ENCODE peak calls at places on chromosomes 6 and 20, in five cellular contexts. Y, I, F, J and E are unnamed samples.

GRCh38 chr6:106520711-106521367 is 108.5 kb downstream of the RTN4IP1 start:
- DNase-seq in J (no peak), F (peak), I (no peak), Y (no peak), E (no peak)

GRCh38 chr6:21900730-21901129 is 307.2 kb downstream of the SOX4 start:
- DNase-seq in F (no peak), J (no peak), I (no peak), Y (no peak), E (no peak)

GRCh38 chr6:37049990-37050853 is 44.8 kb downstream of the FGD2 start:
- DNase-seq in F (peak), Y (no peak), J (no peak), I (no peak), E (peak)

GRCh38 chr20:5178046-5178445 is 51.2 kb downstream of the CDS2 start:
- DNase-seq in Y (no peak), J (no peak), F (no peak), I (no peak), E (no peak)

GRCh38 chr20:60210779-60211617 is 252.8 kb downstream of the CDH26 start:
- DNase-seq in F (peak), Y (peak), J (peak), I (peak), E (peak)

GRCh38 chr6:105608711-105609374 is 206.0 kb upstream of the PREP start:
- DNase-seq in Y (no peak), F (no peak), I (no peak), J (no peak), E (peak)

GRCh38 chr20:46307139-46307998 is 929 bp downstream of the CDH22 start:
- DNase-seq in F (peak), J (no peak), I (peak), Y (no peak), E (peak)

GRCh38 chr20:64155258-64156135 is 8.8 kb upstream of the MYT1 start:
- DNase-seq in Y (no peak), J (no peak), I (no peak), F (no peak), E (peak)

GRCh38 chr6:73513496-73513854 is 7.4 kb downstream of the EEF1A1 start:
- DNase-seq in F (no peak), I (no peak), J (no peak), Y (no peak), E (no peak)

GRCh38 chr6:107115695-107116327 is 496 bp upstream of the BEND3 start:
- DNase-seq in Y (no peak), I (peak), J (no peak), F (peak), E (peak)

GRCh38 chr6:160730911-160731310 is 28.9 kb downstream of the PLG start:
- DNase-seq in F (no peak), J (no peak), Y (no peak), I (peak), E (no peak)

GRCh38 chr6:164887660-164888059 is 421.7 kb downstream of the C6orf118 start:
- DNase-seq in F (no peak), J (no peak), Y (no peak), I (no peak), E (no peak)

GRCh38 chr6:337782-338464 is 45.6 kb downstream of the DUSP22 start:
- DNase-seq in J (no peak), I (no peak), F (no peak), Y (no peak), E (no peak)

GRCh38 chr6:5541025-5541424 is 279.7 kb downstream of the FARS2 start:
- DNase-seq in J (no peak), F (no peak), Y (no peak), I (no peak), E (no peak)

GRCh38 chr6:41531591-41532582 is 14.3 kb upstream of the FOXP4 start:
- DNase-seq in Y (no peak), J (no peak), I (no peak), F (no peak), E (peak)

GRCh38 chr20:52996726-52997125 is 24.6 kb downstream of the TSHZ2 start:
- DNase-seq in F (no peak), J (no peak), Y (no peak), I (peak), E (no peak)

GRCh38 chr20:10639762-10640556 is 33.8 kb downstream of the JAG1 start:
- DNase-seq in Y (no peak), J (no peak), F (no peak), I (peak), E (peak)

GRCh38 chr20:39462436-39462835 is 500.3 kb downstream of the DHX35 start:
- DNase-seq in I (no peak), Y (no peak), F (no peak), J (no peak), E (no peak)

GRCh38 chr20:2602746-2603145 is 49.7 kb upstream of the NOP56 start:
- DNase-seq in I (no peak), F (no peak), Y (no peak), J (no peak), E (no peak)

GRCh38 chr20:32472581-32473207 is 112.4 kb downstream of the NOL4L start:
- DNase-seq in Y (no peak), I (no peak), F (no peak), J (no peak), E (no peak)

GRCh38 chr20:25336561-25337422 is 53.8 kb downstream of the ABHD12 start:
- DNase-seq in I (peak), J (no peak), Y (no peak), F (no peak), E (no peak)

GRCh38 chr6:147507162-147508072 is 1.1 kb upstream of the SAMD5 start:
- DNase-seq in I (peak), F (no peak), Y (no peak), J (no peak), E (no peak)

GRCh38 chr6:160667854-160668481 is 3.9 kb upstream of the LPA start:
- DNase-seq in J (no peak), Y (peak), I (peak), F (no peak), E (no peak)

GRCh38 chr20:13868331-13868730 is 83.5 kb downstream of the NDUFAF5 start:
- DNase-seq in Y (no peak), J (no peak), I (no peak), F (no peak), E (no peak)

GRCh38 chr6:9789201-9789600 is 625.7 kb downstream of the TFAP2A start:
- DNase-seq in Y (no peak), I (no peak), F (no peak), J (no peak), E (no peak)
- H3K27ac ChIP-seq in Y (no peak), I (no peak), F (no peak), J (no peak), E (no peak)

GRCh38 chr6:31548423-31548873 is 1.0 kb downstream of the NFKBIL1 start:
- DNase-seq in I (no peak), Y (no peak), F (no peak), J (no peak), E (no peak)

GRCh38 chr6:31546339-31546961 is at the start of gene ATP6V1G2:
- DNase-seq in F (peak), Y (peak), I (peak), J (peak), E (peak)

GRCh38 chr6:31545291-31545690 is 1.1 kb downstream of the ATP6V1G2 start:
- DNase-seq in I (no peak), Y (no peak), J (no peak), F (no peak), E (no peak)

GRCh38 chr6:31547727-31548422 is 467 bp downstream of the NFKBIL1 start:
- DNase-seq in Y (no peak), F (no peak), J (no peak), I (no peak), E (peak)

DNA sequence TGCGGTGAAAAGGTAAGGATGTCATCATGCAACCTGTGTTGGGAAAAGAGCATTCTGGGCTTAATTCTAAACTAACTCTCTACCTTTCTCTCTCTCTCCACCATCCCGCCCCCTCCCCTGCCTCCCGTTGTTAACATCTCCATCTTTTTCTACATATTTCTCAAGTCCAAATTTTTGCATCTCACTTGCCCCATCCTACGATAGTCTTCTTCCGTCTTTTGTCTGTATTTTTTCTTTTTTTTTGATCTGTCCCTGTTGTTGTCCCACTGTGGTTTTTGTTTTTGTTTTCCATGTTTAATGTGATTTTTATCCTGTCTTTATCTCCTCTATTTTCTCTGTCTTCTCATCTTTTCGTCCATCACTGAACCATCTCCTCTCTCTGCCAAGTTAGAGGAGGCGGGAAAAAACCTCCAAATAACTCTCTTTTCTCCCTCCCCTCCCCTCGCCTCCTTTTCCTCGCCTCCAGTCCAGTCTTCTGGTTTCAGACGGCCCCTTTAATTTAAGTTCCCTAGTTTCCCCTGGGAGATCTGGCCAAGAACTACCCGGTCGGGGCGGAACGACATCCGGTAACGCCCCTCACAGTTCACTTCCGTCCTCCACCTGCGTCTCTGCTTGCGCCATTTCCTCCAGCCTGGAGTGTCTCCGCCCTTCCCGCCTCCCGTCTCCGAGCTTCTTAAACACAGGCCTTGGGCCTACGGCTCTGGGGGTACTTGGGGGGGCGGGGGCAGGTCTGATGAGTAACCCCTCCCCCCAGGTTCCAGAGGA is at the start of gene NFKBIL1:
- DNase-seq in Y (peak), F (peak), J (peak), I (peak), E (peak)
- TF ChIP-seq CTCF in Y (no peak), F (peak), J (no peak), I (no peak), E (peak)

DNA sequence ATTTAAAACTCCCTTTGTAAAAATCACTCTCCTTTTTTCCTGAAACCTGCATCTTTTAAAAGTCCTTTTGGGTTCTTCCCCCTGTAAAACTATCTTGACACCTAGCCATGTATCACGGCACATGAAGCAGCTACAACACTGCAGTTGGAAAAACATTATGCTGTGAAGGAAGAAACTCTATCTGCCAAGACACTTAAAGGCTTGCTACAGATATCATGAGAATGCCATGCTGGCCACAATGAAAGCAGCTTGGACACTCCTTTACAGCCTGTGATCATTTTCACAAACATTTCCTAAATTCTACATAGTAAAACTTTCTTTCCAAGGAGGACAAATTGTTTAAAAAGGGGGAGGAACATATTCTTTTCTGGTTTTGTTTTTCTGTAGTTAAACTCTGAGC is 31.8 kb downstream of the CNKSR3 start:
- DNase-seq in J (no peak), I (no peak), Y (no peak), F (no peak), E (no peak)
- H3K27ac ChIP-seq in J (peak), I (no peak), Y (no peak), F (no peak), E (peak)

DNA sequence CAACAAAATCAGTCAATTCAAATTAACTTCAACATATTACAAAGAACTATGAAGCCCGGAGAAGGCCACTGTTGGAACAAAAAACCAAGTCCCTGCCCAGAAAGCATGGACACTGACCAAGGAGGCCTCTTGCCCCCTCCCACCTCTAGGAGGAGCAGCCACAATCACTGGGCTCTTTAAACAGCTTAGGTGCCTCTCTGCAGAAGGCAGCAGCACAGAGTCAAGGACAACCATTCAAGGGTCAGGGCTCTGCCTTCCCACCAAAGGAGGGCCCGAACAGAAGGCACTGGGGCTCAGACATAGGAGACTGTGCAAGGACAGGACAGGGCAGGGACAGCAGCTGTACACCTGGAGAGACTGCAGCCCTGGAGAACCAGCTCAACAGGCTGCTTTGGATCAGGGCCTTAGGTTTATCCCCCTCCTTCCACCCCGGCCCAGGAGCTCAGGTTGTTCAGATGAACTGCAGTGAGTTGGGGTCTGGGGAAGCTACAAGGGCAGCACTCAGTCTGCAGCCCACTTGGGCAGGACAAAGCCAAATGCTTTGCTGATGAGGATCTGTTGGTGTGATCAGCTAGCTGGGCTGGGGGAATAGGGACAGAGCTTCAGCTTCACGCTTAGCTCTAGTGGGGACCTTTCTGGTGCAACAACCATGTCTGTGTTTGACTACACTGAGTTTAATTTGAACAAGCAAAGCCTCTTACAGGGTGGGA is 17.8 kb downstream of the TOMM34 start:
- DNase-seq in F (no peak), J (no peak), Y (no peak), I (peak), E (no peak)
- TF ChIP-seq CTCF in F (no peak), J (no peak), Y (peak), I (peak), E (no peak)

GRCh38 chr20:49969234-49969633 is 13.5 kb upstream of the SNAI1 start:
- DNase-seq in J (no peak), I (no peak), F (no peak), Y (no peak), E (no peak)

GRCh38 chr20:49961413-49961812 is 21.4 kb upstream of the SNAI1 start:
- DNase-seq in F (no peak), I (no peak), J (no peak), Y (no peak), E (no peak)

GRCh38 chr20:49965781-49966304 is 16.9 kb upstream of the SNAI1 start:
- DNase-seq in F (no peak), J (no peak), I (no peak), Y (no peak), E (no peak)

GRCh38 chr20:49969946-49970345 is 12.8 kb upstream of the SNAI1 start:
- DNase-seq in I (no peak), J (no peak), F (no peak), Y (no peak), E (no peak)

DNA sequence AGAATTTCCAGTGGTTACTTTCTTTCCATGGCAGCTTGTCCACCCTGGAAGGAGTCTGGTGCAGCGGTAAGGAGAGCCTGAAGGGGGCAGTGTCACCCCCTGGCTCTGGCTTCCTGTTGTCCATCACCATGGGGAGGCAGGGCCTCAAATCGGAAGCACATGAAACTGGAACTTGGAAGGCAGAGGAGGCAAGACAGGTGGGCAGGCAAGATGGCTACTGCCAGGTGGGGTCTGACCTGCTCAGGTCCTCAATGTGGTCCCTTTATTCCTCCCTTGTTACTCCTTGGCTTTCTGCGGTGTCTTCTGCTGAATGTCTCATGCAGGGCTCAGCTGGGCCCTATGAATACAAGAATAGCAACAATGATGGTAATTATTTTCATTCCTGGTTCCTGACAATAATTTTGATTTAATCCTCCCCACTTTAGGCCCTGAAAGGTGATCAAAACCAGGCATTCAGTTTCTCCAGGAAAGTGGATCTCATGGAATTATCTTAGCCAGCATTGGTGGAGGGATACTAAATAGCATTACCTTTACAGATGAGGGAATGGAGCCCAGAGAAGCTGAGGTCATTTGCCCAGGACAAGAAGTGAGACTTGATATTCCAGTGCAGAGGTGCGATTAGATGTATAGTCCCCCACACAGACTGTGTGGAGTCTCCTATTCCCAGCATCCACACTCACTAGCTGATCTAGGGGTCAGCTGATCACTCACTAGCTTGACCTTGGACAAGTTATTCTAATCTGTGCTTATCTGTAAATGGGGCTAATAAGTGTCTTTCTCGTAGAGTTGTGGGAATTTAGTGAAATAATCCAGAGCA is 17.6 kb upstream of the SNAI1 start:
- DNase-seq in J (no peak), Y (peak), I (peak), F (no peak), E (no peak)
- H3K27ac ChIP-seq in J (no peak), Y (no peak), I (no peak), F (no peak), E (no peak)

DNA sequence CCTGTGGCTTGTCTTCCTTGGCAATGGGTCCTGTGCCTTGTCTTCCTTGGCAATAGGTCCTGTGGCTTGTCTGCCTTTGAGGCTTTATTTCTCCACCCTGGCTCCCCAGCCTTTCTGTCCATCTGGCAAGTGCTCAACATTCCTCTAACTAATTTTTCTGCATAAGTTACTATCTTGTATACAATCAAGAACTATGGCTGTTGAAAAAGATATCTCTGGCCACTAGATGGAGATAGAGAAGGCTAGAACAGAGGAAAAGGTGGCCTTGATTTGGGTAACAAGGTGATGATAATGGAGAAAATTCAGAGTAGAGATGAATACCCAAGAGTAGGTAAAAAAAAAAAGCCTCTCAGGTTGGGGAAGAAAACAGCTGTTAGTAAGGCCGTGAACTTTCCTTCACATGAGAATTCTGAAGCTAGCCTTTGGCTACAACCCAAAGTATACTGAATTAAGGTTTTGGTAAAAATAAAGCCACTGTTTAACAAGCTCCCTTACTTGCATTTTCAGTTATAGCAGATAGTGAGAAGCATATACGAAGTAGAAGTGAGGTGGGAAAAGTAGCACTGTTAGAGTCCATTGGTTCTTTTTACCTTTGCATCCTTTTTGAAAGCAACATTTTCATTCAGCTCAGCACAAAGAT is 505.0 kb downstream of the DOK5 start:
- DNase-seq in Y (no peak), I (peak), J (no peak), F (no peak), E (no peak)
- TF ChIP-seq CTCF in Y (peak), I (peak), J (no peak), F (no peak), E (peak)

GRCh38 chr20:18103497-18103896 is 34.2 kb upstream of the KAT14 start:
- DNase-seq in J (no peak), Y (no peak), F (no peak), I (no peak), E (no peak)
- H3K27ac ChIP-seq in J (no peak), Y (no peak), F (no peak), I (no peak), E (no peak)